ENCODE peak calls at places on chromosome 16, in six cellular contexts. I, O, A, C, Q and X are unnamed samples.

GRCh38 chr16:57341441-57342303 is 16.9 kb upstream of the CCL22 start:
- DNase-seq in I (peak; percentile 73), O (no peak), A (no peak), C (no peak), Q (no peak), X (no peak)

GRCh38 chr16:88804552-88805339 is 1.2 kb downstream of the CDT1 start:
- DNase-seq in I (no peak), O (peak; percentile 80), A (no peak), C (no peak), Q (no peak), X (no peak)

GRCh38 chr16:89873109-89873821 is at the start of gene TCF25:
- DNase-seq in I (peak; percentile 85), O (peak; percentile 96), A (peak; percentile 84), C (peak; percentile 69), Q (peak; percentile 83), X (peak; percentile 95)

GRCh38 chr16:2162676-2163118 is 7.1 kb downstream of the TRAF7 start:
- DNase-seq in I (no peak), O (no peak), A (no peak), C (no peak), Q (no peak), X (no peak)

GRCh38 chr16:27600386-27600785 is 50.4 kb downstream of the KATNIP start:
- DNase-seq in I (no peak), O (peak; percentile 76), A (no peak), C (no peak), Q (no peak), X (no peak)

GRCh38 chr16:24478401-24478800 is 61.0 kb upstream of the RBBP6 start:
- DNase-seq in I (no peak), O (no peak), A (no peak), C (no peak), Q (no peak), X (no peak)

GRCh38 chr16:65126845-65127624 is 5.2 kb upstream of the CDH11 start:
- DNase-seq in I (no peak), O (no peak), A (no peak), C (no peak), Q (no peak), X (no peak)

GRCh38 chr16:12546918-12547607 is 256.6 kb downstream of the CPPED1 start:
- DNase-seq in I (no peak), O (no peak), A (no peak), C (no peak), Q (no peak), X (no peak)

GRCh38 chr16:51148674-51149228 is 2.3 kb downstream of the SALL1 start:
- DNase-seq in I (no peak), O (no peak), A (no peak), C (no peak), Q (no peak), X (no peak)

GRCh38 chr16:78458588-78458987 is 359.1 kb downstream of the WWOX start:
- DNase-seq in I (no peak), O (no peak), A (no peak), C (no peak), Q (no peak), X (no peak)

GRCh38 chr16:58096249-58096648 is 32.9 kb downstream of the CFAP20 start:
- DNase-seq in I (no peak), O (no peak), A (no peak), C (no peak), Q (no peak), X (no peak)

GRCh38 chr16:3180445-3180878 is 7.5 kb upstream of the OR1F1 start:
- DNase-seq in I (no peak), O (peak; percentile 89), A (no peak), C (no peak), Q (no peak), X (no peak)

GRCh38 chr16:24580665-24581064 is 41.3 kb downstream of the RBBP6 start:
- DNase-seq in I (no peak), O (no peak), A (no peak), C (no peak), Q (no peak), X (no peak)

GRCh38 chr16:11345040-11345862 is at the start of gene RMI2:
- DNase-seq in I (peak; percentile 97), O (peak; percentile 98), A (peak; percentile 93), C (peak; percentile 94), Q (peak; percentile 96), X (peak; percentile 99)

GRCh38 chr16:85679870-85680269 is 8.9 kb downstream of the GINS2 start:
- DNase-seq in I (no peak), O (no peak), A (no peak), C (no peak), Q (no peak), X (no peak)

GRCh38 chr16:85912271-85912974 is 13.5 kb downstream of the IRF8 start:
- DNase-seq in I (peak; percentile 43), O (no peak), A (no peak), C (no peak), Q (no peak), X (no peak)

GRCh38 chr16:50683689-50684374 is 2.7 kb upstream of the SNX20 start:
- DNase-seq in I (peak; percentile 69), O (no peak), A (no peak), C (no peak), Q (no peak), X (no peak)

GRCh38 chr16:24834459-24835335 is 11.1 kb upstream of the SLC5A11 start:
- DNase-seq in I (peak; percentile 83), O (peak; percentile 81), A (no peak), C (no peak), Q (no peak), X (no peak)

GRCh38 chr16:66425651-66426050 is 1.4 kb upstream of the BEAN1 start:
- DNase-seq in I (no peak), O (peak; percentile 45), A (no peak), C (no peak), Q (no peak), X (no peak)

GRCh38 chr16:85861095-85861825 is 37.7 kb upstream of the IRF8 start:
- DNase-seq in I (no peak), O (peak; percentile 32), A (no peak), C (no peak), Q (no peak), X (no peak)

GRCh38 chr16:49708491-49708890 is 147.4 kb downstream of the ZNF423 start:
- DNase-seq in I (no peak), O (no peak), A (no peak), C (no peak), Q (no peak), X (no peak)

GRCh38 chr16:2977440-2977839 is 2.8 kb downstream of the PKMYT1 start:
- DNase-seq in I (peak; percentile 52), O (no peak), A (no peak), C (no peak), Q (no peak), X (no peak)